ENCODE peak calls at places on chromosomes 6 and 20, in four cellular contexts. U is neuronal stem cell, X is IMR-90, J is H9. L is an unnamed sample.

GRCh38 chr6:71330501-71330900 is 41.9 kb downstream of the OGFRL1 start:
- DNase-seq in X (no peak), U (no peak), J (no peak), L (no peak)

GRCh38 chr6:1593958-1594314 is 15.8 kb upstream of the FOXC1 start:
- DNase-seq in U (no peak), X (no peak), J (no peak), L (no peak)

GRCh38 chr6:32668226-32668747 is 1.8 kb upstream of the HLA-DQB1 start:
- DNase-seq in X (peak; percentile 19), J (peak; percentile 54), U (no peak), L (peak; percentile 27)

GRCh38 chr6:154457046-154457713 is 53.3 kb downstream of the CNKSR3 start:
- DNase-seq in J (no peak), X (peak; percentile 50), U (no peak), L (peak; percentile 80)

GRCh38 chr6:158047120-158047518 is 65.5 kb downstream of the SYNJ2 start:
- DNase-seq in J (no peak), U (no peak), X (peak; percentile 59), L (no peak)

GRCh38 chr20:62818592-62819493 is 2.0 kb downstream of the COL9A3 start:
- DNase-seq in J (no peak), U (no peak), X (peak; percentile 9), L (no peak)

GRCh38 chr6:142868917-142869316 is 76.1 kb downstream of the HIVEP2 start:
- DNase-seq in U (no peak), J (no peak), X (no peak), L (no peak)

GRCh38 chr6:1251198-1252155 is 60.4 kb upstream of the FOXQ1 start:
- DNase-seq in U (no peak), X (no peak), J (no peak), L (peak; percentile 14)

GRCh38 chr6:112429226-112429625 is 82.1 kb downstream of the RFPL4B start:
- DNase-seq in J (peak; percentile 42), U (no peak), X (peak; percentile 53), L (peak; percentile 46)

GRCh38 chr20:47205577-47206123 is 150.8 kb downstream of the ZMYND8 start:
- DNase-seq in U (peak; percentile 9), J (peak; percentile 78), X (peak; percentile 79), L (peak; percentile 74)

GRCh38 chr6:130913119-130913518 is 85.9 kb downstream of the SMLR1 start:
- DNase-seq in U (no peak), J (no peak), X (no peak), L (no peak)

GRCh38 chr6:44342489-44342888 is at the start of gene SPATS1:
- DNase-seq in U (peak; percentile 8), J (peak; percentile 78), X (no peak), L (no peak)

GRCh38 chr6:63290507-63291049 is 29.2 kb downstream of the LGSN start:
- DNase-seq in J (no peak), U (no peak), X (no peak), L (peak; percentile 24)

GRCh38 chr6:158849899-158850806 is 31.0 kb upstream of the EZR start:
- DNase-seq in X (peak; percentile 97), J (no peak), U (no peak), L (peak; percentile 94)

GRCh38 chr6:88650029-88650619 is 313.3 kb downstream of the RNGTT start:
- DNase-seq in J (no peak), X (peak; percentile 91), U (no peak), L (peak; percentile 17)

GRCh38 chr6:156878688-156879087 is 101.5 kb downstream of the ARID1B start:
- DNase-seq in U (no peak), X (no peak), J (no peak), L (no peak)
- H3K4ac ChIP-seq in U (no peak overlapping the region), X (no peak overlapping the region), J (no peak overlapping the region), L (no peak overlapping the region)

DNA sequence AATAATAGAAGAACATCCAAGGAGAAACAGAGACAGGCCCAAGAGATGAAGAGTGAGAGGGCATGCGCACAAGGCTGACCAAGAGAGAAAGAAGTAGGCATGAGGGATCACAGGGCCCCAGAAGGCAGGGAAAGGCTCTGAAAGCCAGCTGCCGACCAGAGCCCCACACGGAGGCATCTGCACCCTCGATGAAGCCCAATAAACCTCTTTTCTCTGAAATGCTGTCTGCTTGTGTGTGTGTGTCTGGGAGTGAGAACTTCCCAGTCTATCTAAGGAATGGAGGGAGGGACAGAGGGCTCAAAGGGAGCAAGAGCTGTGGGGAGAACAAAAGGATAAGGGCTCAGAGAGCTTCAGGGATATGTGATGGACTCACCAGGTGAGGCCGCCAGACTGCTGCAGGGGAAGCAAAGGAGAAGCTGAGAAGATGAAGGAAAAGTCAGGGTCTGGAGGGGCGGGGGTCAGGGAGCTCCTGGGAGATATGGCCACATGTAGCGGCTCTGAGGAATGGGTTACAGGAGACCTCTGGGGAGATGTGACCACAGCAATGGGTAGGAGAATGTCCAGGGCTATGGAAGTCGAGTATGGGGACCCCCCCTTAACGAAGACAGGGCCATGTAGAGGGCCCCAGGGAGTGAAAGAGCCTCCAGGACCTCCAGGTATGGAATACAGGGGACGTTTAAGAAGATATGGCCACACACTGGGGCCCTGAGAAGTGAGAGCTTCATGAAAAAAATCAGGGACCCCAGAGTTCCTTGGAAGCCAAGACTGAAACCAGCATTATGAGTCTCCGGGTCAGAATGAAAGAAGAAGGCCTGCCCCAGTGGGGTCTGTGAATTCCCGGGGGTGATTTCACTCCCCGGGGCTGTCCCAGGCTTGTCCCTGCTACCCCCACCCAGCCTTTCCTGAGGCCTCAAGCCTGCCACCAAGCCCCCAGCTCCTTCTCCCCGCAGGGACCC is 981 bp upstream of the TNF start:
- DNase-seq in U (no peak), X (no peak), J (peak; percentile 52), L (no peak)
- H4K91ac ChIP-seq in U (no peak overlapping the region), X (no peak overlapping the region), J (no peak overlapping the region), L (no peak overlapping the region)

DNA sequence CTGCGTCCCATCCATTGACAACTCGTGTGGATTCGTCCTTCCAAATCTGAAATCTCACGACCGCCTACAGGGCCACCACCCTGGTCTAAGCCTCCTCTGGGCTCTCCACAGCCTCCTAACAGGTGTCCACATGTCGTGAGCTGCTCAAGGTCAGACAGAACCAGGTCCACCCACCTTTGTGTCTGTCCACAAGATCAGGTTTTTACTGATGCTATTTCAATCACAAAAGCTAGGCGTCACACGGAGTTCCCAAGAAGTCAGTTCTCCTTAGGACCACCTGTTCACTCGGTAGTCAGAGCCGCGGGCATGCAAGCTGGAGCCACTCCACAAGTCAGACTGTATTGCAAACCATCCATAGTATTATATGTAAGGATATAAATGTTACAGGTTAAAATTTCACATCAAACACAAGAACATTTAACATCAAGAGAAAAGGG is 540 bp upstream of the DNPH1 start:
- DNase-seq in X (no peak), U (no peak), J (no peak), L (no peak)
- H2AK5ac ChIP-seq in X (no peak overlapping the region), U (no peak overlapping the region), J (no peak overlapping the region), L (no peak overlapping the region)

DNA sequence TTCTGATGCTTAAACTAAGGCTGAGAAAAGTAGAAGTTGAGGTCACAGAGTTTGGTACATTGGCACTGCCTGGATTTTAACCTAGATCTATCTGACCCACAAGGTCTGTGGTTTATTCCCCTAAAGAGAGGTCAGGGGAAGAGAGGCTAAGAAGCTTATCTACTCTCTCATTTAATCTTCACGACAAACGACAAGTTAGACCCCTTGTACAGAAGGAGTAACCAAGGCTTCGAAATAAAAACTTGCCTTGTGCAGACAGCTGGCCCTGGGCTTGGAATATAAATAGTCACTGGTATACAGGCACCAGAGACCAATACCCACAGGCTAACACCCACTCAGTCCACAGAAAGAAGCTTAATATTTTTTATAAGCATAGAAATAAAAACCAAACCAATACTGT is 41.3 kb downstream of the HNF4A start:
- DNase-seq in X (no peak), J (no peak), U (no peak), L (no peak)
- H3K4ac ChIP-seq in X (no peak overlapping the region), J (no peak overlapping the region), U (no peak overlapping the region), L (no peak overlapping the region)